ENCODE peak calls at places on chromosomes 16 and 17, in four cellular contexts. H is tibial nerve, X is HCT116, I is heart left ventricle. G is an unnamed sample.

GRCh38 chr17:7346761-7347614 is 5.0 kb upstream of the KCTD11 start:
- DNase-seq in X (no peak), I (no peak), H (no peak), G (no peak)

GRCh38 chr16:63904930-63905329 is 1216.9 kb downstream of the CDH11 start:
- DNase-seq in H (no peak), X (no peak), I (no peak), G (no peak)

GRCh38 chr17:80527016-80527645 is 17.5 kb upstream of the RPTOR start:
- DNase-seq in I (no peak), X (no peak), H (no peak), G (no peak)

GRCh38 chr16:85535352-85536072 is 77.6 kb upstream of the GSE1 start:
- DNase-seq in X (no peak), H (no peak), I (no peak), G (no peak)

GRCh38 chr17:5444209-5444608 is 5.3 kb upstream of the C1QBP start:
- DNase-seq in I (no peak), H (no peak), X (no peak), G (no peak)

GRCh38 chr17:38915639-38915995 is 9.8 kb upstream of the LASP1NB start:
- DNase-seq in H (no peak), I (no peak), X (no peak), G (no peak)

GRCh38 chr17:13114601-13115024 is 96.8 kb upstream of the ELAC2 start:
- DNase-seq in I (peak), H (peak), X (peak), G (no peak)

GRCh38 chr16:53094013-53094630 is 39.3 kb downstream of the CHD9 start:
- DNase-seq in X (no peak), H (peak), I (peak), G (no peak)

GRCh38 chr17:47733414-47734288 is 615 bp downstream of the TBX21 start:
- DNase-seq in H (no peak), I (no peak), X (no peak), G (peak)

GRCh38 chr17:789160-789840 is 7.1 kb downstream of the MRM3 start:
- DNase-seq in H (no peak), I (no peak), X (no peak), G (no peak)

GRCh38 chr17:75485688-75486087 is 29.3 kb downstream of the TMEM94 start:
- DNase-seq in X (no peak), H (no peak), I (no peak), G (no peak)

GRCh38 chr17:66347661-66348604 is 45.5 kb downstream of the PRKCA start:
- DNase-seq in H (no peak), X (no peak), I (no peak), G (no peak)

GRCh38 chr17:18037482-18037881 is 1.5 kb downstream of the ATPAF2 start:
- DNase-seq in H (no peak), X (no peak), I (no peak), G (no peak)

GRCh38 chr17:7557825-7558543 is 566 bp upstream of the TNFSF13 start:
- DNase-seq in X (no peak), I (peak), H (peak), G (no peak)

GRCh38 chr16:2882460-2883026 is 472 bp upstream of the FLYWCH2 start:
- DNase-seq in I (peak), X (peak), H (peak), G (peak)

GRCh38 chr17:7851438-7852261 is 3.2 kb upstream of the TMEM88 start:
- DNase-seq in H (peak), I (peak), X (no peak), G (peak)

GRCh38 chr16:23236983-23237382 is 54.4 kb downstream of the SCNN1G start:
- DNase-seq in H (no peak), I (no peak), X (no peak), G (no peak)

GRCh38 chr17:43935204-43935925 is 6.9 kb downstream of the PPY start:
- DNase-seq in I (no peak), H (no peak), X (no peak), G (no peak)

GRCh38 chr16:84032458-84033178 is 10.0 kb downstream of the SLC38A8 start:
- DNase-seq in X (no peak), I (no peak), H (no peak), G (no peak)

GRCh38 chr17:50883850-50884291 is 17.7 kb upstream of the TOB1 start:
- DNase-seq in H (no peak), I (no peak), X (no peak), G (no peak)

GRCh38 chr17:15019158-15019557 is 246.0 kb downstream of the PMP22 start:
- DNase-seq in X (no peak), H (no peak), I (no peak), G (no peak)

GRCh38 chr17:15026088-15026487 is 239.0 kb downstream of the PMP22 start:
- DNase-seq in H (no peak), X (no peak), I (no peak), G (no peak)

GRCh38 chr17:15027853-15028252 is 237.3 kb downstream of the PMP22 start:
- DNase-seq in I (no peak), X (no peak), H (no peak), G (no peak)

GRCh38 chr17:15029469-15029868 is 235.7 kb downstream of the PMP22 start:
- DNase-seq in X (no peak), I (no peak), H (no peak), G (no peak)

DNA sequence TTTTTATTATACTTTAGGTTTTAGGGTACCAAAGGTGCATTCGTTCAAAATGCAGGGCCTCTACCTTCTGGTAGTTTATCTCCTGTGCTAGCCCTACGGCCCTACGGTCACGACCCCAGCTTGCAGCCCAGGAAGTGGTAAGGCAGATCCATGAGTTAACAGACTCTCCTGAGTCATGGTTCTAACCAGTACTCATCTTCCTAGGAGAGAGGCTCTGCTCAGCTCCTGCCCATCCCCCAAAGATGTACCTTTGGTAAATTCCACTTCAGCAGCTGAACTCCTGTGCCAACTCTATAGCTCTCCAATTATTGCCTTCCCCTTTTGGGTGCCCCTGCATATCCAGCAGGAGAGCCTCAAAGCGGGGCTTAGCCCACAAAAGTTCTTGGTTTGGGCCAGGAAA is 241.5 kb downstream of the PMP22 start:
- DNase-seq in X (no peak), I (no peak), H (no peak), G (no peak)
- TF ChIP-seq POLR2A in X (no peak), I (no peak), H (no peak), G (no peak)

GRCh38 chr16:86880316-86881117 is 302.2 kb downstream of the FOXL1 start:
- DNase-seq in X (no peak), H (no peak), I (no peak), G (no peak)

GRCh38 chr16:86884256-86884655 is 305.9 kb downstream of the FOXL1 start:
- DNase-seq in H (no peak), X (no peak), I (no peak), G (no peak)

GRCh38 chr16:86881118-86881510 is 302.8 kb downstream of the FOXL1 start:
- DNase-seq in H (no peak), I (no peak), X (no peak), G (no peak)

GRCh38 chr16:86883583-86884188 is 305.3 kb downstream of the FOXL1 start:
- DNase-seq in I (no peak), X (no peak), H (no peak), G (no peak)

GRCh38 chr16:86882586-86883280 is 304.4 kb downstream of the FOXL1 start:
- DNase-seq in X (no peak), I (peak), H (no peak), G (no peak)
- TF ChIP-seq POLR2A in X (no peak), I (no peak), H (no peak), G (no peak)

DNA sequence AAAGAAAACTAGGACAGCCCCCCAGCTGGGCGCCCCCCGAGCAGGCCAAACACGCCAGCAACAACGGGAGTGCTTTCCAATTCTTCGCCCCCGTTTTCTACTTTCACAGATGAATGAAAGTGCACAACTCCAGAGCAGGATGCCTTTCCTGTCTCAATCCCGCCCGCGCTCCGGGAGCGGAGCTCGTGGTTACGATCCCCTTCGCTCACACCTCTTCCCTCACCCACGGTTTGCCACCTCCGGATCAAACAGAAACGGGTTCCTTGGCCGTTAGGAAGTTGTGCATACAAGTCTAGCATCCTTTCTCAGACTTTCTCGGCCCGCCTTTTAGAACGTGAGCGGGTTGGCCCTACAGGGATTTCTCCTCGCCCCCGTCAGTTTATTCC is 658 bp downstream of the SKA2 start:
- DNase-seq in H (peak), X (no peak), I (peak), G (no peak)
- TF ChIP-seq POLR2A in H (no peak), X (no peak), I (no peak), G (peak)

GRCh38 chr17:81841866-81842265 is 7.0 kb upstream of the PPP1R27 start:
- DNase-seq in I (no peak), X (no peak), H (no peak), G (no peak)

GRCh38 chr17:81843713-81844326 is 9.0 kb upstream of the PPP1R27 start:
- DNase-seq in H (no peak), X (no peak), I (no peak), G (no peak)

GRCh38 chr17:81842378-81842724 is 7.5 kb upstream of the PPP1R27 start:
- DNase-seq in X (no peak), H (no peak), I (no peak), G (no peak)

GRCh38 chr17:81844327-81844851 is 9.5 kb upstream of the PPP1R27 start:
- DNase-seq in H (no peak), X (no peak), I (no peak), G (no peak)

GRCh38 chr17:81842725-81843504 is 8.1 kb upstream of the PPP1R27 start:
- DNase-seq in H (peak), X (no peak), I (no peak), G (no peak)
- TF ChIP-seq POLR2A in H (no peak), X (no peak), I (no peak), G (peak)

GRCh38 chr17:10815318-10815717 is 11.4 kb upstream of the TMEM238L start:
- DNase-seq in I (no peak), H (no peak), X (no peak), G (no peak)
- TF ChIP-seq POLR2A in I (no peak), H (no peak), X (no peak), G (no peak)

G was measured in GM12891.